ENCODE peak calls at places on chromosomes 13 and 19, in ten cellular contexts. R is GM03348; P is fibroblast of villous mesenchyme; M is endothelial cell; F is COR-L47; H is cardiac fibroblast; J is effector memory CD4-positive, alpha-beta T cell; N is mucosa of gallbladder; W is NCI-H2081; D is ELR. C is an unnamed sample.

GRCh38 chr19:3949997-3950859 is 17.4 kb downstream of the NMRK2 start:
- DNase-seq in R (no peak), F (no peak), H (no peak), M (no peak), J (no peak), N (no peak), W (no peak), D (no peak), P (no peak), C (no peak)

GRCh38 chr13:107185889-107186288 is 618.0 kb upstream of the ARGLU1 start:
- DNase-seq in W (no peak), J (no peak), H (peak), P (peak), R (no peak), M (no peak), D (peak), N (no peak), F (no peak), C (peak)

GRCh38 chr19:40610396-40611064 is 9.4 kb downstream of the LTBP4 start:
- DNase-seq in N (peak), P (no peak), J (peak), W (no peak), R (no peak), M (no peak), H (no peak), F (no peak), D (no peak), C (no peak)

GRCh38 chr19:49168421-49168820 is 10.8 kb downstream of the TRPM4 start:
- DNase-seq in R (no peak), M (no peak), F (no peak), D (no peak), W (no peak), H (no peak), P (no peak), J (no peak), N (no peak), C (no peak)

GRCh38 chr19:40962460-40962961 is 28.6 kb upstream of the CYP2B6 start:
- DNase-seq in N (no peak), F (no peak), M (no peak), D (peak), W (no peak), R (no peak), P (peak), H (peak), J (no peak), C (no peak)

GRCh38 chr13:98976338-98976737 is 1.5 kb downstream of the DOCK9 start:
- DNase-seq in N (no peak), P (peak), J (no peak), R (peak), W (no peak), F (no peak), M (no peak), D (peak), H (peak), C (peak)

GRCh38 chr13:37640499-37640898 is 41.9 kb upstream of the POSTN start:
- DNase-seq in P (peak), M (peak), R (peak), F (peak), N (no peak), J (no peak), D (peak), W (peak), H (peak), C (peak)

GRCh38 chr13:77574076-77574475 is 38.6 kb downstream of the SCEL start:
- DNase-seq in F (no peak), P (no peak), D (no peak), H (no peak), J (no peak), M (no peak), R (no peak), W (no peak), N (no peak), C (no peak)

GRCh38 chr13:20197361-20197834 is 4.7 kb upstream of the GJB2 start:
- DNase-seq in W (no peak), D (peak), R (peak), M (no peak), F (peak), P (peak), H (peak), J (no peak), N (no peak), C (peak)

GRCh38 chr19:1274852-1275259 is 474 bp upstream of the FAM174C start:
- DNase-seq in N (no peak), W (peak), R (no peak), M (no peak), P (no peak), F (no peak), H (no peak), J (no peak), D (no peak), C (no peak)

GRCh38 chr13:107211073-107211472 is 643.1 kb upstream of the ARGLU1 start:
- DNase-seq in F (peak), J (no peak), H (peak), W (peak), D (peak), N (peak), P (peak), M (peak), R (peak), C (peak)

GRCh38 chr19:37654118-37654517 is 1.1 kb downstream of the ZFP30 start:
- DNase-seq in D (peak), P (peak), J (no peak), R (peak), M (no peak), H (no peak), F (no peak), W (no peak), N (no peak), C (no peak)

GRCh38 chr19:38304866-38305429 is 897 bp downstream of the C19orf33 start:
- DNase-seq in H (peak), F (peak), P (peak), R (no peak), J (no peak), D (no peak), N (peak), M (peak), W (peak), C (peak)

C was measured in fibroblast of lung.